ENCODE peak calls at places on chromosomes 7 and 10, in six cellular contexts. One of them, this sample, is unnamed.

GRCh38 chr7:106542550-106543220 is 118.3 kb downstream of the CCDC71L start:
- DNase-seq in aorta: no peak
- DNase-seq in NT2/D1: peak
- DNase-seq in stomach: peak
- DNase-seq in GM06990: peak
- DNase-seq in GM23338: peak
- DNase-seq in this sample: peak

GRCh38 chr7:32047075-32047474 is 23.1 kb downstream of the PDE1C start:
- DNase-seq in GM23338: no peak
- DNase-seq in NT2/D1: no peak
- DNase-seq in stomach: no peak
- DNase-seq in GM06990: no peak
- DNase-seq in aorta: no peak
- DNase-seq in this sample: no peak

GRCh38 chr10:21535494-21535818 is 1.4 kb downstream of the MLLT10 start:
- DNase-seq in GM06990: no peak
- DNase-seq in NT2/D1: no peak
- DNase-seq in aorta: no peak
- DNase-seq in stomach: no peak
- DNase-seq in GM23338: no peak
- DNase-seq in this sample: no peak

GRCh38 chr10:77496941-77497420 is 140.6 kb downstream of the KCNMA1 start:
- DNase-seq in GM23338: no peak
- DNase-seq in stomach: no peak
- DNase-seq in NT2/D1: no peak
- DNase-seq in aorta: no peak
- DNase-seq in GM06990: no peak
- DNase-seq in this sample: no peak

GRCh38 chr10:33542747-33543505 is 208.5 kb upstream of the NRP1 start:
- DNase-seq in NT2/D1: no peak
- DNase-seq in stomach: no peak
- DNase-seq in GM06990: no peak
- DNase-seq in GM23338: no peak
- DNase-seq in aorta: no peak
- DNase-seq in this sample: no peak

GRCh38 chr10:55287346-55287745 is 486.3 kb upstream of the PCDH15 start:
- DNase-seq in GM23338: no peak
- DNase-seq in stomach: no peak
- DNase-seq in aorta: no peak
- DNase-seq in GM06990: no peak
- DNase-seq in NT2/D1: no peak
- DNase-seq in this sample: no peak

GRCh38 chr10:119602241-119603095 is 5.7 kb upstream of the TIAL1 start:
- DNase-seq in GM23338: peak
- DNase-seq in aorta: no peak
- DNase-seq in GM06990: no peak
- DNase-seq in NT2/D1: no peak
- DNase-seq in stomach: no peak
- DNase-seq in this sample: peak

GRCh38 chr7:15709978-15710377 is 23.5 kb upstream of the MEOX2 start:
- DNase-seq in GM23338: no peak
- DNase-seq in GM06990: no peak
- DNase-seq in stomach: no peak
- DNase-seq in aorta: no peak
- DNase-seq in NT2/D1: no peak
- DNase-seq in this sample: no peak

GRCh38 chr7:1946461-1947450 is 276.7 kb downstream of the ELFN1 start:
- DNase-seq in stomach: no peak
- DNase-seq in NT2/D1: no peak
- DNase-seq in GM06990: no peak
- DNase-seq in GM23338: no peak
- DNase-seq in aorta: peak
- DNase-seq in this sample: no peak

GRCh38 chr10:15227611-15228372 is 59.3 kb upstream of the NMT2 start:
- DNase-seq in aorta: no peak
- DNase-seq in GM23338: no peak
- DNase-seq in stomach: no peak
- DNase-seq in GM06990: no peak
- DNase-seq in NT2/D1: no peak
- DNase-seq in this sample: no peak

GRCh38 chr7:1237704-1238255 is 5.1 kb downstream of the UNCX start:
- DNase-seq in GM06990: no peak
- DNase-seq in stomach: no peak
- DNase-seq in GM23338: no peak
- DNase-seq in NT2/D1: no peak
- DNase-seq in aorta: no peak
- DNase-seq in this sample: no peak

GRCh38 chr10:2861632-2862210 is 205.6 kb upstream of the PFKP start:
- DNase-seq in GM23338: no peak
- DNase-seq in GM06990: no peak
- DNase-seq in NT2/D1: no peak
- DNase-seq in aorta: no peak
- DNase-seq in stomach: no peak
- DNase-seq in this sample: no peak

GRCh38 chr7:27605689-27606269 is 56.9 kb downstream of the HIBADH start:
- DNase-seq in GM06990: no peak
- DNase-seq in stomach: no peak
- DNase-seq in aorta: no peak
- DNase-seq in NT2/D1: no peak
- DNase-seq in GM23338: peak
- DNase-seq in this sample: no peak

GRCh38 chr10:119852822-119853221 is 19.8 kb downstream of the MCMBP start:
- DNase-seq in GM23338: no peak
- DNase-seq in stomach: no peak
- DNase-seq in NT2/D1: no peak
- DNase-seq in aorta: no peak
- DNase-seq in GM06990: no peak
- DNase-seq in this sample: no peak

GRCh38 chr10:104928733-104929132 is 287.6 kb downstream of the SORCS3 start:
- DNase-seq in GM23338: no peak
- DNase-seq in stomach: no peak
- DNase-seq in aorta: no peak
- DNase-seq in NT2/D1: no peak
- DNase-seq in GM06990: no peak
- DNase-seq in this sample: no peak

GRCh38 chr10:36888925-36889573 is 236.3 kb upstream of the ANKRD30A start:
- DNase-seq in NT2/D1: peak
- DNase-seq in aorta: no peak
- DNase-seq in GM06990: no peak
- DNase-seq in GM23338: peak
- DNase-seq in stomach: peak
- DNase-seq in this sample: peak

GRCh38 chr7:117791877-117792780 is 81.1 kb downstream of the CTTNBP2 start:
- DNase-seq in NT2/D1: no peak
- DNase-seq in GM23338: no peak
- DNase-seq in stomach: no peak
- DNase-seq in GM06990: no peak
- DNase-seq in aorta: peak
- DNase-seq in this sample: peak

GRCh38 chr10:86652361-86653202 is 1.8 kb upstream of the OPN4 start:
- DNase-seq in stomach: no peak
- DNase-seq in GM23338: no peak
- DNase-seq in aorta: peak
- DNase-seq in GM06990: no peak
- DNase-seq in NT2/D1: no peak
- DNase-seq in this sample: no peak

GRCh38 chr10:84214046-84214572 is 11.2 kb downstream of the LRIT2 start:
- DNase-seq in stomach: no peak
- DNase-seq in GM23338: no peak
- DNase-seq in aorta: no peak
- DNase-seq in GM06990: no peak
- DNase-seq in NT2/D1: no peak
- DNase-seq in this sample: no peak

GRCh38 chr7:43879477-43879876 is 10.2 kb upstream of the MRPS24 start:
- DNase-seq in aorta: no peak
- DNase-seq in GM23338: no peak
- DNase-seq in GM06990: no peak
- DNase-seq in stomach: no peak
- DNase-seq in NT2/D1: no peak
- DNase-seq in this sample: no peak

DNA sequence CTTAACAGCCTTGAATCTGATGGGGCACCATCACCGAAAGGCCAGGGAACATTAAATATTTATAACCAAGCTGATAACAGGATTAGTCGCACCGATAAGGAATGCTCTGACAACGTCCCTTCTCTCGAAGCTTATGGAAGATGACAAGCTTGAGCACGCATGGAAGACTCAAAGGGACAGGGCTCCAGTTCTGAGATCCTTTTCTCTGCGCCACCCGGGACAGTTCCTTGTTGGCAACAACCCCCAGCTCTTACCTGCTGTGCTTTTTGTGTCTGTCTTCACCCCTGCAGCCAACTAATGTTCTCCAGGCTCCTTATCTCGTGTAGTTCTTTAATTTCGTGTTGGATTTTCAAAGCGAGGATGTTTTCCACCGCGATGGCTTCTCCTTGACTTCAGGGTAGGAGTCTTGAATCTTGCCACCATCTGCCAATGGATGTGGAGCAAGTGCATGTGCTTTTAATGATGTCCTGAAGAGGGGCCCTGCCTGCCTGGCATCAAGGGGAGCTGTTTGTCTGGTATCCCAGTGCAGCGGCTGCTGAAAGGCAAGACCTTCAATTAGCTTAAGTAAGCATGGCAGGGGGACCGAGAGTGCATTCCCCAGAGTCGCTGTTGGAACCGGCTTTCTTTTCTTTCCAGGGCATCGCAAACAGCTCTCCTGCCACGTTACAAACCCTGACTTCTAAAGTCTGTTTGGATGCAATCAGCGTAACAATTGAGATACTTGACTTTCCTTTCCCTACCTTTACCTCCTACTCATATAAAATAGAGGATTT is 394 bp upstream of the FERD3L start:
- DNase-seq in GM06990: no peak
- DNase-seq in NT2/D1: peak
- DNase-seq in GM23338: peak
- DNase-seq in aorta: no peak
- DNase-seq in stomach: no peak
- DNase-seq in this sample: no peak
- H3K4me3 ChIP-seq in GM06990: no peak
- H3K4me3 ChIP-seq in NT2/D1: peak
- H3K4me3 ChIP-seq in GM23338: peak
- H3K4me3 ChIP-seq in aorta: no peak
- H3K4me3 ChIP-seq in stomach: no peak
- H3K4me3 ChIP-seq in this sample: no peak

GRCh38 chr10:11016959-11017574 is 605 bp upstream of the CELF2 start:
- DNase-seq in NT2/D1: no peak
- DNase-seq in GM23338: no peak
- DNase-seq in aorta: no peak
- DNase-seq in GM06990: no peak
- DNase-seq in stomach: no peak
- DNase-seq in this sample: no peak
- H3K4me3 ChIP-seq in NT2/D1: peak
- H3K4me3 ChIP-seq in GM23338: peak
- H3K4me3 ChIP-seq in aorta: peak
- H3K4me3 ChIP-seq in GM06990: peak
- H3K4me3 ChIP-seq in stomach: peak
- H3K4me3 ChIP-seq in this sample: no peak

DNA sequence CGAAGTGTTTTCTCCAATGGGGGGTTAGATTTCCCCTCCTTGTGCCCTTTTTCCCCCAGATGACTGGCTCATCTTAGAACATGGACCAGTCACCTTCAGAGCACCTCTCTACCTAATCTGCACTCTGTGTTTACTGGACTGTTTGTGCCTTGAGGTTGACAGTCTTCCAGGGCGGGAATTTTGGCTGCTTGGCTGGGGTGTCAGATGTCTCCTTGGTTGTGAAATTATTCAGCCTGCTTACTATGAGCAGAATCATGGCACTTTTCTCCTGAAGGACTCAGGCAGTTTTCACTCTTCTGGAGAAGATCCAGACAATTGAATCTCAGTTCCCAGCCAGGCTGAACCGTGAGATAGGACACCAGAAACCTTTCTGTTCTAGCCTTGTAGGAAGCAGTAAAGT is 60.3 kb upstream of the NFKB2 start:
- DNase-seq in aorta: no peak
- DNase-seq in GM23338: no peak
- DNase-seq in stomach: peak
- DNase-seq in GM06990: no peak
- DNase-seq in NT2/D1: no peak
- DNase-seq in this sample: no peak
- H3K4me3 ChIP-seq in aorta: no peak
- H3K4me3 ChIP-seq in GM23338: no peak
- H3K4me3 ChIP-seq in stomach: no peak
- H3K4me3 ChIP-seq in GM06990: no peak
- H3K4me3 ChIP-seq in NT2/D1: no peak
- H3K4me3 ChIP-seq in this sample: no peak

GRCh38 chr7:155489158-155489840 is 31.4 kb downstream of the EN2 start:
- DNase-seq in GM06990: no peak
- DNase-seq in NT2/D1: no peak
- DNase-seq in aorta: no peak
- DNase-seq in stomach: no peak
- DNase-seq in GM23338: no peak
- DNase-seq in this sample: no peak

GRCh38 chr7:155489862-155490696 is 32.1 kb downstream of the EN2 start:
- DNase-seq in stomach: no peak
- DNase-seq in aorta: peak
- DNase-seq in GM23338: peak
- DNase-seq in NT2/D1: no peak
- DNase-seq in GM06990: no peak
- DNase-seq in this sample: no peak

GRCh38 chr7:155491812-155492211 is 33.9 kb downstream of the EN2 start:
- DNase-seq in NT2/D1: no peak
- DNase-seq in aorta: no peak
- DNase-seq in GM23338: no peak
- DNase-seq in stomach: no peak
- DNase-seq in GM06990: no peak
- DNase-seq in this sample: no peak

GRCh38 chr7:155488483-155489127 is 30.7 kb downstream of the EN2 start:
- DNase-seq in aorta: no peak
- DNase-seq in stomach: no peak
- DNase-seq in GM23338: no peak
- DNase-seq in GM06990: no peak
- DNase-seq in NT2/D1: no peak
- DNase-seq in this sample: no peak

DNA sequence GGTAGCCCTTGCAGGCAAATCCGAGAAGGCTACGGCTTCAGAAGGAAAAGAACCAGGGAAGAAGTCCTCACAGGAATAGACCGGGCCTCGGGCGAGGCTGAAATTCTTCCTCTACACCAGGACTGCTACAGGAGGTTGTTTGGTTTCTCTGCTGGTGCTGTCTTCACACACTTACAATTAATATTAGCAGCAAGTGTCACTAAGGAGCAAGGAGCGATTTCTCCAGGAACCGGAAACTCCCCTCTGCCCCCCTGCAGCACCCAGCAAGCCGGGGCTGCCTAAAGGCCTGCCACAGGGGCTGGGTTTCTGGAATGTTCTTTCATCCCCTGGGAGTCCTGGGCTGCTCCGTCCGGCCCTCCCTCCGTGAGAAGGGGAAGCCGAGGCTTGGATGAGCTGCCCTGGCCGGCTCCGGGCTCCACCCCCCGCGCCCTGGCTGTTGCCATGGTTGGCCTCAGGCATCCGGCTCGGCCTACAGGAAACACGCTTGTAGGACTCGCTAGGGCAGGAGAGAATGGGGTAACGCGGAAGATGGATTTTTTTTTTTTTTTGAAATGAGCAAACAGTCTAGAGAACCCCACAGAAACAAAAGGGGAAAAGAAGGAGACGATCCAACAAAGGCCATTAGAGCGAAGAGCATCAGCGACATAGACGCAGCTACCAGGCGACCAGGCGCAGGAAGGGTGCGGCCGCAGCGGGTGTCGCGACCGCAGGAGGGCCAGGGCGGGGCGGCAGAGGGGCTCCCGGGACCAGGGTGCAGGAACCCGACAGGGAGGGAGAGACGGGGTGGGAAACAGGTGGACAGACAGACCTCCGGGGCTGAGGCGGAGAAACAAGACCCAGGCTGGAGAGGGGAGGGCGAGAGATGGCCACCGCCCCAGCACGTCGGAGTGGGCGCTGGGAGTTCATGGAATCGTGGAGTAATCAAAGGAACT is 33.0 kb downstream of the EN2 start:
- DNase-seq in NT2/D1: no peak
- DNase-seq in GM06990: peak
- DNase-seq in aorta: peak
- DNase-seq in stomach: no peak
- DNase-seq in GM23338: peak
- DNase-seq in this sample: peak
- H3K4me3 ChIP-seq in NT2/D1: peak
- H3K4me3 ChIP-seq in GM06990: peak
- H3K4me3 ChIP-seq in aorta: peak
- H3K4me3 ChIP-seq in stomach: peak
- H3K4me3 ChIP-seq in GM23338: peak
- H3K4me3 ChIP-seq in this sample: no peak